ENCODE peak calls at places on chromosomes 5 and 9, in ten cellular contexts. Q is Calu3; I is bronchial epithelial cell; C is CD4-positive, alpha-beta memory T cell; Y is GM23338; K is HL-60; G is HTR-8/SVneo; N is glutamatergic neuron; H is activated CD4-positive, alpha-beta T cell treated with anti-CD3 and anti-CD28 coated beads for 48 hours; A is natural killer cell treated with Interleukin-12 subunit alpha and Interleukin-12 subunit beta and Interleukin-15 and Interleukin-18, amount 100 ng/mL, for 72 hours. F is an unnamed sample.

GRCh38 chr9:107615325-107615724 is 125.8 kb upstream of the KLF4 start:
- DNase-seq in C (no peak), Q (no peak), K (peak), A (no peak), Y (no peak), I (peak), N (no peak), H (no peak), G (no peak), F (no peak)

GRCh38 chr5:175873090-175873454 is 1.7 kb downstream of the CPLX2 start:
- DNase-seq in K (no peak), C (no peak), A (no peak), Q (peak), H (peak), G (no peak), I (no peak), N (peak), Y (peak), F (no peak)

GRCh38 chr5:79842991-79843390 is 148.1 kb downstream of the MTX3 start:
- DNase-seq in A (no peak), Y (no peak), G (no peak), H (no peak), I (no peak), K (no peak), Q (no peak), N (no peak), C (no peak), F (no peak)

GRCh38 chr9:131598121-131598520 is 52.8 kb downstream of the PRRT1B start:
- DNase-seq in H (no peak), Y (no peak), I (no peak), N (no peak), G (no peak), C (no peak), K (peak), Q (no peak), A (no peak), F (no peak)

GRCh38 chr9:133087429-133088145 is 25.8 kb downstream of the CEL start:
- DNase-seq in A (peak), C (no peak), K (no peak), G (no peak), N (peak), Y (no peak), Q (no peak), I (no peak), H (no peak), F (no peak)

GRCh38 chr9:650362-650761 is 191.1 kb upstream of the DMRT1 start:
- DNase-seq in I (peak), A (no peak), H (peak), G (no peak), K (peak), Q (no peak), C (no peak), Y (peak), N (no peak), F (no peak)

GRCh38 chr5:180818275-180818674 is 15.7 kb upstream of the MGAT1 start:
- DNase-seq in K (no peak), Y (no peak), I (no peak), A (no peak), H (no peak), N (no peak), G (no peak), C (no peak), Q (no peak), F (no peak)

GRCh38 chr9:70478963-70479641 is 64.6 kb upstream of the KLF9 start:
- DNase-seq in I (peak), N (no peak), Q (no peak), Y (no peak), H (no peak), A (no peak), G (no peak), K (no peak), C (no peak), F (no peak)

GRCh38 chr5:16964821-16965220 is 28.7 kb upstream of the MYO10 start:
- DNase-seq in H (no peak), Q (no peak), K (no peak), G (peak), I (no peak), N (no peak), Y (no peak), A (no peak), C (no peak), F (no peak)

GRCh38 chr5:80249876-80250275 is 6.0 kb downstream of the SERINC5 start:
- DNase-seq in K (no peak), Q (no peak), A (no peak), C (no peak), Y (peak), G (no peak), H (no peak), I (no peak), N (no peak), F (no peak)

GRCh38 chr9:21813575-21814473 is 11.4 kb downstream of the MTAP start:
- DNase-seq in C (peak), G (peak), H (peak), I (peak), Y (peak), K (no peak), N (peak), A (peak), Q (peak), F (peak)

GRCh38 chr5:36610629-36611028 is 4.2 kb downstream of the SLC1A3 start:
- DNase-seq in H (no peak), Y (no peak), C (no peak), I (no peak), Q (no peak), A (no peak), N (no peak), K (no peak), G (no peak), F (no peak)

GRCh38 chr5:1037123-1037670 is 28.6 kb downstream of the NKD2 start:
- DNase-seq in N (peak), H (no peak), Q (no peak), Y (no peak), I (no peak), C (no peak), A (no peak), K (no peak), G (no peak), F (no peak)

GRCh38 chr5:56812110-56812509 is 3.2 kb upstream of the MAP3K1 start:
- DNase-seq in A (no peak), N (no peak), K (no peak), G (no peak), C (no peak), Q (no peak), H (no peak), Y (no peak), I (no peak), F (no peak)

GRCh38 chr5:463952-464351 is 21.0 kb downstream of the EXOC3 start:
- DNase-seq in K (no peak), A (no peak), Q (no peak), I (no peak), Y (no peak), C (peak), H (peak), G (no peak), N (peak), F (no peak)

GRCh38 chr9:137294684-137295312 is 7.3 kb downstream of the NRARP start:
- DNase-seq in H (peak), G (no peak), Y (peak), K (no peak), C (peak), N (peak), Q (no peak), A (no peak), I (no peak), F (peak)

GRCh38 chr9:115556432-115556831 is 438.5 kb upstream of the TNC start:
- DNase-seq in N (no peak), I (no peak), A (no peak), G (no peak), H (no peak), Y (peak), K (no peak), C (no peak), Q (no peak), F (no peak)

GRCh38 chr5:150441813-150442698 is 7.5 kb downstream of the RPS14 start:
- DNase-seq in N (no peak), I (no peak), Q (no peak), A (no peak), H (no peak), K (no peak), Y (peak), C (no peak), G (no peak), F (no peak)